ENCODE peak calls at places on chromosome 17, in eight cellular contexts. O, Y, U, R, M, T, B and A are unnamed samples.

GRCh38 chr17:65022751-65023421 is 33.7 kb downstream of the GNA13 start:
- DNase-seq in O (no peak), Y (no peak), U (no peak), R (no peak), M (peak; percentile 20), T (no peak), B (no peak), A (no peak)

GRCh38 chr17:49783051-49783715 is 5.3 kb upstream of the KAT7 start:
- DNase-seq in O (no peak), Y (no peak), U (no peak), R (no peak), M (no peak), T (no peak), B (no peak), A (no peak)

GRCh38 chr17:64411999-64412771 is 21.5 kb upstream of the PECAM1 start:
- DNase-seq in O (no peak), Y (no peak), U (no peak), R (peak; percentile 65), M (peak; percentile 64), T (peak; percentile 94), B (peak; percentile 72), A (peak; percentile 86)

GRCh38 chr17:30345527-30346075 is 11.7 kb upstream of the TMIGD1 start:
- DNase-seq in O (no peak), Y (no peak), U (peak; percentile 11), R (no peak), M (peak; percentile 38), T (no peak), B (no peak), A (no peak)

GRCh38 chr17:81440511-81441244 is 45.4 kb downstream of the BAHCC1 start:
- DNase-seq in O (no peak), Y (no peak), U (no peak), R (no peak), M (no peak), T (peak; percentile 70), B (no peak), A (peak; percentile 88)

GRCh38 chr17:596763-597644 is 117.6 kb downstream of the VPS53 start:
- DNase-seq in O (no peak), Y (no peak), U (peak; percentile 5), R (no peak), M (peak; percentile 66), T (no peak), B (no peak), A (no peak)

GRCh38 chr17:50133028-50133768 is 3.2 kb upstream of the SAMD14 start:
- DNase-seq in O (no peak), Y (no peak), U (no peak), R (peak; percentile 89), M (peak; percentile 40), T (peak; percentile 86), B (peak; percentile 46), A (peak; percentile 53)

GRCh38 chr17:5272313-5272712 is 9.8 kb upstream of the RABEP1 start:
- DNase-seq in O (no peak), Y (no peak), U (peak; percentile 11), R (no peak), M (no peak), T (no peak), B (no peak), A (no peak)

GRCh38 chr17:42809250-42809649 is 10.6 kb downstream of the CNTD1 start:
- DNase-seq in O (no peak), Y (no peak), U (no peak), R (peak; percentile 72), M (peak; percentile 85), T (no peak), B (peak; percentile 31), A (no peak)

GRCh38 chr17:17682737-17683675 is 1.7 kb downstream of the RAI1 start:
- DNase-seq in O (peak; percentile 70), Y (peak; percentile 60), U (peak; percentile 66), R (peak; percentile 79), M (peak; percentile 89), T (peak; percentile 84), B (peak; percentile 64), A (peak; percentile 75)

GRCh38 chr17:42118545-42118944 is 2.6 kb downstream of the KAT2A start:
- DNase-seq in O (no peak), Y (peak; percentile 33), U (no peak), R (no peak), M (peak; percentile 32), T (peak; percentile 57), B (no peak), A (peak; percentile 76)

GRCh38 chr17:57553991-57554825 is 190.9 kb downstream of the CCDC182 start:
- DNase-seq in O (no peak), Y (no peak), U (no peak), R (no peak), M (peak; percentile 78), T (peak; percentile 95), B (peak; percentile 40), A (peak; percentile 90)

GRCh38 chr17:38705803-38706624 is 941 bp downstream of the MLLT6 start:
- DNase-seq in O (no peak), Y (peak; percentile 32), U (peak; percentile 17), R (peak; percentile 79), M (peak; percentile 53), T (peak; percentile 79), B (peak; percentile 67), A (peak; percentile 80)

GRCh38 chr17:75263051-75263450 is 1.4 kb downstream of the MRPS7 start:
- DNase-seq in O (no peak), Y (no peak), U (no peak), R (peak; percentile 7), M (no peak), T (peak; percentile 35), B (no peak), A (peak; percentile 37)

GRCh38 chr17:7588553-7589203 is 1.2 kb downstream of the SOX15 start:
- DNase-seq in O (no peak), Y (no peak), U (no peak), R (peak; percentile 55), M (no peak), T (no peak), B (no peak), A (peak; percentile 59)

GRCh38 chr17:9244066-9245052 is 223.0 kb downstream of the NTN1 start:
- DNase-seq in O (no peak), Y (no peak), U (no peak), R (peak; percentile 77), M (peak; percentile 45), T (no peak), B (no peak), A (no peak)

GRCh38 chr17:45147102-45147580 is 1.1 kb upstream of the HEXIM1 start:
- DNase-seq in O (no peak), Y (no peak), U (no peak), R (no peak), M (peak; percentile 83), T (no peak), B (no peak), A (peak; percentile 87)

GRCh38 chr17:4544135-4544651 is 11.0 kb downstream of the MYBBP1A start:
- DNase-seq in O (no peak), Y (no peak), U (no peak), R (no peak), M (no peak), T (no peak), B (no peak), A (no peak)

GRCh38 chr17:3007651-3008121 is 55.7 kb downstream of the OR1D5 start:
- DNase-seq in O (no peak), Y (no peak), U (no peak), R (no peak), M (no peak), T (no peak), B (no peak), A (no peak)

GRCh38 chr17:31310260-31310659 is 3.6 kb downstream of the EVI2B start:
- DNase-seq in O (peak; percentile 86), Y (peak; percentile 89), U (peak; percentile 15), R (no peak), M (no peak), T (no peak), B (no peak), A (no peak)

GRCh38 chr17:933168-934083 is 46.1 kb downstream of the NXN start:
- DNase-seq in O (no peak), Y (no peak), U (no peak), R (peak; percentile 53), M (peak; percentile 95), T (peak; percentile 99), B (peak; percentile 90), A (peak; percentile 71)

GRCh38 chr17:4110152-4110551 is 32.7 kb downstream of the ZZEF1 start:
- DNase-seq in O (no peak), Y (no peak), U (no peak), R (no peak), M (peak; percentile 42), T (no peak), B (no peak), A (no peak)

GRCh38 chr17:6753006-6753445 is 2.8 kb upstream of the XAF1 start:
- DNase-seq in O (peak; percentile 52), Y (peak; percentile 40), U (no peak), R (peak; percentile 72), M (peak; percentile 94), T (peak; percentile 26), B (peak; percentile 43), A (peak; percentile 56)

GRCh38 chr17:61400058-61400785 is 579 bp downstream of the TBX2 start:
- DNase-seq in O (no peak), Y (no peak), U (no peak), R (no peak), M (peak; percentile 61), T (peak; percentile 53), B (no peak), A (peak; percentile 52)

GRCh38 chr17:17889922-17890321 is 53.1 kb upstream of the SREBF1 start:
- DNase-seq in O (no peak), Y (no peak), U (no peak), R (no peak), M (no peak), T (no peak), B (no peak), A (no peak)

GRCh38 chr17:66957343-66957742 is 7.2 kb upstream of the CACNG4 start:
- DNase-seq in O (no peak), Y (no peak), U (no peak), R (no peak), M (no peak), T (no peak), B (no peak), A (no peak)

GRCh38 chr17:46717999-46718398 is 100.5 kb downstream of the WNT3 start:
- DNase-seq in O (no peak), Y (no peak), U (no peak), R (no peak), M (no peak), T (no peak), B (no peak), A (no peak)

GRCh38 chr17:50129946-50130777 is at the start of gene SAMD14:
- DNase-seq in O (peak; percentile 53), Y (peak; percentile 53), U (no peak), R (peak; percentile 67), M (no peak), T (peak; percentile 30), B (no peak), A (peak; percentile 59)

GRCh38 chr17:63966646-63967265 is 6.0 kb downstream of the SCN4A start:
- DNase-seq in O (peak; percentile 81), Y (peak; percentile 75), U (no peak), R (no peak), M (no peak), T (no peak), B (no peak), A (no peak)